ENCODE peak calls at places on chromosomes 3 and 15, in four cellular contexts. One of them, this sample, is unnamed.

GRCh38 chr3:135412475-135412874 is 553.1 kb upstream of the PPP2R3A start:
- DNase-seq in IMR-90: no peak
- DNase-seq in GM12878: no peak
- DNase-seq in K562: no peak
- DNase-seq in this sample: no peak

GRCh38 chr3:189490337-189490736 is 140.9 kb upstream of the TP63 start:
- DNase-seq in IMR-90: no peak
- DNase-seq in GM12878: no peak
- DNase-seq in K562: no peak
- DNase-seq in this sample: no peak

GRCh38 chr15:79051941-79052731 is 38.4 kb downstream of the RASGRF1 start:
- DNase-seq in IMR-90: no peak
- DNase-seq in GM12878: no peak
- DNase-seq in K562: no peak
- DNase-seq in this sample: no peak

GRCh38 chr3:72379500-72380187 is 468.6 kb downstream of the SHQ1 start:
- DNase-seq in IMR-90: no peak
- DNase-seq in GM12878: no peak
- DNase-seq in K562: no peak
- DNase-seq in this sample: peak

GRCh38 chr3:10546181-10546624 is 40.8 kb upstream of the ATP2B2 start:
- DNase-seq in IMR-90: no peak
- DNase-seq in GM12878: no peak
- DNase-seq in K562: no peak
- DNase-seq in this sample: no peak

GRCh38 chr3:134749802-134750553 is 45.1 kb upstream of the EPHB1 start:
- DNase-seq in IMR-90: no peak
- DNase-seq in GM12878: no peak
- DNase-seq in K562: no peak
- DNase-seq in this sample: no peak

GRCh38 chr3:123111640-123112039 is 44.8 kb downstream of the PDIA5 start:
- DNase-seq in IMR-90: no peak
- DNase-seq in GM12878: no peak
- DNase-seq in K562: no peak
- DNase-seq in this sample: no peak

GRCh38 chr3:354433-354832 is 157.9 kb downstream of the CHL1 start:
- DNase-seq in IMR-90: peak
- DNase-seq in GM12878: peak
- DNase-seq in K562: peak
- DNase-seq in this sample: peak

GRCh38 chr3:9870978-9871377 is 9.1 kb downstream of the CIDEC start:
- DNase-seq in IMR-90: peak
- DNase-seq in GM12878: no peak
- DNase-seq in K562: no peak
- DNase-seq in this sample: no peak

GRCh38 chr3:23071758-23072157 is 131.4 kb upstream of the UBE2E2 start:
- DNase-seq in IMR-90: no peak
- DNase-seq in GM12878: no peak
- DNase-seq in K562: no peak
- DNase-seq in this sample: no peak

GRCh38 chr15:23067416-23067815 is 28.0 kb upstream of the TUBGCP5 start:
- DNase-seq in IMR-90: no peak
- DNase-seq in GM12878: no peak
- DNase-seq in K562: no peak
- DNase-seq in this sample: no peak

GRCh38 chr3:197226179-197226578 is 72.2 kb downstream of the DLG1 start:
- DNase-seq in IMR-90: no peak
- DNase-seq in GM12878: no peak
- DNase-seq in K562: peak
- DNase-seq in this sample: no peak

GRCh38 chr3:101117981-101118380 is 124.8 kb upstream of the ABI3BP start:
- DNase-seq in IMR-90: peak
- DNase-seq in GM12878: no peak
- DNase-seq in K562: no peak
- DNase-seq in this sample: no peak

GRCh38 chr3:41569632-41570338 is 370.5 kb downstream of the CTNNB1 start:
- DNase-seq in IMR-90: no peak
- DNase-seq in GM12878: no peak
- DNase-seq in K562: no peak
- DNase-seq in this sample: no peak

GRCh38 chr3:24046214-24046613 is 101.1 kb downstream of the NR1D2 start:
- DNase-seq in IMR-90: no peak
- DNase-seq in GM12878: no peak
- DNase-seq in K562: no peak
- DNase-seq in this sample: no peak

GRCh38 chr3:50435382-50435781 is 68.1 kb downstream of the CACNA2D2 start:
- DNase-seq in IMR-90: no peak
- DNase-seq in GM12878: no peak
- DNase-seq in K562: peak
- DNase-seq in this sample: no peak

GRCh38 chr15:26892678-26893077 is 25.8 kb downstream of the GABRA5 start:
- DNase-seq in IMR-90: no peak
- DNase-seq in GM12878: no peak
- DNase-seq in K562: no peak
- DNase-seq in this sample: no peak

GRCh38 chr3:126481808-126482502 is 6.3 kb upstream of the ZXDC start:
- DNase-seq in IMR-90: peak
- DNase-seq in GM12878: no peak
- DNase-seq in K562: no peak
- DNase-seq in this sample: no peak

GRCh38 chr15:68391084-68391483 is 40.9 kb downstream of the ITGA11 start:
- DNase-seq in IMR-90: no peak
- DNase-seq in GM12878: no peak
- DNase-seq in K562: no peak
- DNase-seq in this sample: no peak

GRCh38 chr3:23079976-23080375 is 123.2 kb upstream of the UBE2E2 start:
- DNase-seq in IMR-90: no peak
- DNase-seq in GM12878: no peak
- DNase-seq in K562: no peak
- DNase-seq in this sample: no peak

GRCh38 chr3:108527109-108527508 is 16.7 kb upstream of the MYH15 start:
- DNase-seq in IMR-90: no peak
- DNase-seq in GM12878: no peak
- DNase-seq in K562: no peak
- DNase-seq in this sample: no peak

GRCh38 chr3:50126287-50127211 is 28.6 kb upstream of the SEMA3F start:
- DNase-seq in IMR-90: peak
- DNase-seq in GM12878: no peak
- DNase-seq in K562: no peak
- DNase-seq in this sample: no peak

GRCh38 chr15:25693321-25694237 is 169.5 kb downstream of the ATP10A start:
- DNase-seq in IMR-90: peak
- DNase-seq in GM12878: no peak
- DNase-seq in K562: peak
- DNase-seq in this sample: no peak

GRCh38 chr3:16668776-16669545 is 63.7 kb upstream of the DAZL start:
- DNase-seq in IMR-90: no peak
- DNase-seq in GM12878: no peak
- DNase-seq in K562: no peak
- DNase-seq in this sample: no peak

GRCh38 chr3:16670191-16670590 is 65.0 kb upstream of the DAZL start:
- DNase-seq in IMR-90: no peak
- DNase-seq in GM12878: no peak
- DNase-seq in K562: no peak
- DNase-seq in this sample: no peak

GRCh38 chr3:16663852-16664712 is 58.9 kb upstream of the DAZL start:
- DNase-seq in IMR-90: no peak
- DNase-seq in GM12878: no peak
- DNase-seq in K562: no peak
- DNase-seq in this sample: no peak

GRCh38 chr3:16667633-16668032 is 62.4 kb upstream of the DAZL start:
- DNase-seq in IMR-90: no peak
- DNase-seq in GM12878: no peak
- DNase-seq in K562: no peak
- DNase-seq in this sample: no peak

GRCh38 chr3:16665282-16665741 is 60.1 kb upstream of the DAZL start:
- DNase-seq in IMR-90: no peak
- DNase-seq in GM12878: no peak
- DNase-seq in K562: no peak
- DNase-seq in this sample: no peak
- TF ChIP-seq FOS in IMR-90: no peak
- TF ChIP-seq FOS in GM12878: no peak
- TF ChIP-seq FOS in K562: no peak
- TF ChIP-seq FOS in this sample: no peak

GRCh38 chr3:13280856-13281656 is 139.1 kb downstream of the NUP210 start:
- DNase-seq in IMR-90: no peak
- DNase-seq in GM12878: no peak
- DNase-seq in K562: no peak
- DNase-seq in this sample: no peak

GRCh38 chr3:13281657-13282527 is 138.2 kb downstream of the NUP210 start:
- DNase-seq in IMR-90: no peak
- DNase-seq in GM12878: no peak
- DNase-seq in K562: peak
- DNase-seq in this sample: no peak

GRCh38 chr3:13283877-13284264 is 136.3 kb downstream of the NUP210 start:
- DNase-seq in IMR-90: no peak
- DNase-seq in GM12878: no peak
- DNase-seq in K562: no peak
- DNase-seq in this sample: no peak

GRCh38 chr3:13282986-13283876 is 136.9 kb downstream of the NUP210 start:
- DNase-seq in IMR-90: no peak
- DNase-seq in GM12878: no peak
- DNase-seq in K562: peak
- DNase-seq in this sample: no peak

GRCh38 chr3:13282528-13282985 is 137.6 kb downstream of the NUP210 start:
- DNase-seq in IMR-90: no peak
- DNase-seq in GM12878: no peak
- DNase-seq in K562: peak
- DNase-seq in this sample: no peak
- H3K4me3 ChIP-seq in IMR-90: no peak
- H3K4me3 ChIP-seq in GM12878: no peak
- H3K4me3 ChIP-seq in K562: peak
- H3K4me3 ChIP-seq in this sample: no peak

DNA sequence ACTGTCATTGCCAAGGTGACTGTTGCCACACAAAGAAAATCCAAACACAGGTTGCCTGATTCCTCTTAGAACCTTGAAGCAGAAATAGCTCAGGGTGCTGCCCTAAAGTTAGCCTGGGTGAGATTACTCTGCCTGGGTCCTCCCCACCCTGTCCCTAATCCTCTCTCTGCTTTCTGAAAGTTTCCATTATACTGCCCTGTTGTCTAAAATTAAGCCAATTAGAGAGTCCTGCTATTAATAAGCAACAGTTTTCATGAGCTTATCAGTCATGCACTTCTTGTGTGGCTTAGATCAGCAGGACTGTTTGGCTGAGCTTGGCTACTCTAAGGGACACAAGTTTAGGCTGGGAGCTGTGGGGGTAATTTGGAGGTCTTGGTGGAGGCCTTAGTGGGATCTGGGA is 334.7 kb upstream of the LRRFIP2 start:
- DNase-seq in IMR-90: no peak
- DNase-seq in GM12878: no peak
- DNase-seq in K562: no peak
- DNase-seq in this sample: no peak
- TF ChIP-seq FOS in IMR-90: no peak
- TF ChIP-seq FOS in GM12878: no peak
- TF ChIP-seq FOS in K562: no peak
- TF ChIP-seq FOS in this sample: no peak

DNA sequence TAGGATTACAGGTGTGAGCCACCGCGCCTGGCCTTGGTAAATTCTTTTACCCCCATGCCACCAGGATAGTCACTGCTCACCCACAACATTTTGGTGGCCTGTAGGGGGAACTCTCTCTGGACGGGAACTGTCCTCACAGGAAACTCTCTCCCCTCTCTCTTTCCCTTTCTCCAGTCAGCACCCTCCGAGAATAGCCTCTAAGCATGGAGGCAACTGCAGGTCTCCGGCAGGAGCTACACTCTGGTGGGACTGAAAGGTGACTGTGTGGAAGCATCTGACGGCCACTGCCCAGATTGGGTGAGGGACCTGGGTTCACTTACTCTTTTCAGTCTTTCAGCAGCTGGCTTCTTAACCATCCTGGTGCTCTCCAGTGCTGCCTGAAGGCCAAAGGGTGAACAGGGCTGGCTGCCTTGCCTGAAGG is 21.3 kb downstream of the TRANK1 start:
- DNase-seq in IMR-90: no peak
- DNase-seq in GM12878: no peak
- DNase-seq in K562: no peak
- DNase-seq in this sample: no peak
- H3K4me3 ChIP-seq in IMR-90: no peak
- H3K4me3 ChIP-seq in GM12878: no peak
- H3K4me3 ChIP-seq in K562: no peak
- H3K4me3 ChIP-seq in this sample: no peak

DNA sequence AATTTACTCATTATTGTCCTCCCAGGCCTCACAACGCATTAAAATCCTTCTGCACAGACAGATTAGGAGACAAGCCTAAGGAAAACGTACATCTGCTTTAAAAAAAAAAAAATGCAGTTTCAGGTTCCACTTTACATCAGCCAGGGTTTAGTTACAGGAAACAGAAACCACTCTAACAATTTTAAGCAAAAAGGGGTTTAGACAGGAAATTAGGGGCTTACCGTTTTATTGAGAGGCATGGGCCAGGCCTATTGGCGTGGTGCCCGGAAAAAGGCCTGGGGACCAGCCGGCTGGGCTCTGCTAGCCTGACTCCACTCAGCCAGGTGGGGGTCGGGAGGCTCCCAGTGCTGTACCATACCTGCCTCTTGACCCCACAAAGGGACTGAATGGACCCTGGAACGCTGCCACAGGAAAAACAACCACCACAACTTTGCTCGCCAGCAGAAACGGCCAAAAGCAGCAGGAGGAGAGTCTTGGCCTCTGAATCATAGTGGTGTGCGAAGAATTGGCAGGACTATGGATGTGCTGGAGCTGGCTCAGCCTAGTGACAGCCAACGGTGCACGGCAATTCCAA is 124.3 kb downstream of the CHSY1 start:
- DNase-seq in IMR-90: peak
- DNase-seq in GM12878: peak
- DNase-seq in K562: no peak
- DNase-seq in this sample: peak
- TF ChIP-seq FOS in IMR-90: peak
- TF ChIP-seq FOS in GM12878: no peak
- TF ChIP-seq FOS in K562: no peak
- TF ChIP-seq FOS in this sample: peak